ENCODE peak calls at places on chromosome 10, in six cellular contexts. One of them, this sample, is unnamed. For H3K36me3 and H3K4me1, the result is how much of the 10 kb centered on the place peaks cover.

GRCh38 chr10:106387063-106387462 is 777.4 kb downstream of the SORCS1 start:
- DNase-seq in GM23338: no peak
- DNase-seq in endodermal cell: no peak
- DNase-seq in left ventricle myocardium inferior: no peak
- DNase-seq in stomach: no peak
- DNase-seq in Karpas-422: no peak
- DNase-seq in this sample: no peak

GRCh38 chr10:3095373-3096139 is 28.2 kb downstream of the PFKP start:
- DNase-seq in GM23338: no peak
- DNase-seq in endodermal cell: no peak
- DNase-seq in left ventricle myocardium inferior: no peak
- DNase-seq in stomach: no peak
- DNase-seq in Karpas-422: no peak
- DNase-seq in this sample: no peak

GRCh38 chr10:26318672-26319071 is 102.1 kb downstream of the GAD2 start:
- DNase-seq in GM23338: no peak
- DNase-seq in endodermal cell: no peak
- DNase-seq in left ventricle myocardium inferior: no peak
- DNase-seq in stomach: peak
- DNase-seq in Karpas-422: no peak
- DNase-seq in this sample: no peak

GRCh38 chr10:75596930-75597629 is 165.7 kb downstream of the LRMDA start:
- DNase-seq in GM23338: no peak
- DNase-seq in endodermal cell: no peak
- DNase-seq in left ventricle myocardium inferior: no peak
- DNase-seq in stomach: no peak
- DNase-seq in Karpas-422: no peak
- DNase-seq in this sample: no peak

GRCh38 chr10:5254488-5254887 is 57.9 kb downstream of the AKR1C4 start:
- DNase-seq in GM23338: no peak
- DNase-seq in endodermal cell: no peak
- DNase-seq in left ventricle myocardium inferior: no peak
- DNase-seq in stomach: no peak
- DNase-seq in Karpas-422: no peak
- DNase-seq in this sample: no peak

GRCh38 chr10:99364125-99364524 is 35.0 kb downstream of the CNNM1 start:
- DNase-seq in GM23338: no peak
- DNase-seq in endodermal cell: no peak
- DNase-seq in left ventricle myocardium inferior: no peak
- DNase-seq in stomach: no peak
- DNase-seq in Karpas-422: no peak
- DNase-seq in this sample: no peak

GRCh38 chr10:99431190-99431549 is 746 bp upstream of the GOT1 start:
- DNase-seq in GM23338: peak
- DNase-seq in endodermal cell: no peak
- DNase-seq in left ventricle myocardium inferior: peak
- DNase-seq in stomach: peak
- DNase-seq in Karpas-422: peak
- DNase-seq in this sample: no peak

GRCh38 chr10:69899727-69900595 is 98.3 kb downstream of the COL13A1 start:
- DNase-seq in GM23338: peak
- DNase-seq in endodermal cell: peak
- DNase-seq in left ventricle myocardium inferior: no peak
- DNase-seq in stomach: no peak
- DNase-seq in Karpas-422: no peak
- DNase-seq in this sample: no peak

GRCh38 chr10:55630491-55631056 is 730.5 kb downstream of the ZWINT start:
- DNase-seq in GM23338: peak
- DNase-seq in endodermal cell: peak
- DNase-seq in left ventricle myocardium inferior: no peak
- DNase-seq in stomach: no peak
- DNase-seq in Karpas-422: no peak
- DNase-seq in this sample: no peak

GRCh38 chr10:50540069-50540825 is 83.5 kb downstream of the SGMS1 start:
- DNase-seq in GM23338: no peak
- DNase-seq in endodermal cell: no peak
- DNase-seq in left ventricle myocardium inferior: no peak
- DNase-seq in stomach: no peak
- DNase-seq in Karpas-422: no peak
- DNase-seq in this sample: no peak

GRCh38 chr10:28734940-28735759 is 57.8 kb downstream of the BAMBI start:
- DNase-seq in GM23338: no peak
- DNase-seq in endodermal cell: peak
- DNase-seq in left ventricle myocardium inferior: no peak
- DNase-seq in stomach: no peak
- DNase-seq in Karpas-422: no peak
- DNase-seq in this sample: no peak

GRCh38 chr10:48496831-48497792 is 107.8 kb downstream of the ARHGAP22 start:
- DNase-seq in GM23338: no peak
- DNase-seq in endodermal cell: no peak
- DNase-seq in left ventricle myocardium inferior: no peak
- DNase-seq in stomach: peak
- DNase-seq in Karpas-422: no peak
- DNase-seq in this sample: no peak

GRCh38 chr10:31929986-31930675 is 1.5 kb upstream of the ARHGAP12 start:
- DNase-seq in GM23338: no peak
- DNase-seq in endodermal cell: peak
- DNase-seq in left ventricle myocardium inferior: no peak
- DNase-seq in stomach: no peak
- DNase-seq in Karpas-422: peak
- DNase-seq in this sample: peak

GRCh38 chr10:50362547-50363125 is 111.3 kb upstream of the ASAH2 start:
- DNase-seq in GM23338: no peak
- DNase-seq in endodermal cell: no peak
- DNase-seq in left ventricle myocardium inferior: no peak
- DNase-seq in stomach: no peak
- DNase-seq in Karpas-422: peak
- DNase-seq in this sample: no peak

GRCh38 chr10:18620856-18621255 is 30.5 kb downstream of the NSUN6 start:
- DNase-seq in GM23338: no peak
- DNase-seq in endodermal cell: no peak
- DNase-seq in left ventricle myocardium inferior: no peak
- DNase-seq in stomach: no peak
- DNase-seq in Karpas-422: no peak
- DNase-seq in this sample: no peak

GRCh38 chr10:132434405-132435005 is 37.5 kb downstream of the PWWP2B start:
- DNase-seq in GM23338: no peak
- DNase-seq in endodermal cell: no peak
- DNase-seq in left ventricle myocardium inferior: peak
- DNase-seq in stomach: no peak
- DNase-seq in Karpas-422: no peak
- DNase-seq in this sample: no peak

GRCh38 chr10:48882881-48883280 is 56.8 kb downstream of the LRRC18 start:
- DNase-seq in GM23338: no peak
- DNase-seq in endodermal cell: no peak
- DNase-seq in left ventricle myocardium inferior: no peak
- DNase-seq in stomach: no peak
- DNase-seq in Karpas-422: no peak
- DNase-seq in this sample: no peak

DNA sequence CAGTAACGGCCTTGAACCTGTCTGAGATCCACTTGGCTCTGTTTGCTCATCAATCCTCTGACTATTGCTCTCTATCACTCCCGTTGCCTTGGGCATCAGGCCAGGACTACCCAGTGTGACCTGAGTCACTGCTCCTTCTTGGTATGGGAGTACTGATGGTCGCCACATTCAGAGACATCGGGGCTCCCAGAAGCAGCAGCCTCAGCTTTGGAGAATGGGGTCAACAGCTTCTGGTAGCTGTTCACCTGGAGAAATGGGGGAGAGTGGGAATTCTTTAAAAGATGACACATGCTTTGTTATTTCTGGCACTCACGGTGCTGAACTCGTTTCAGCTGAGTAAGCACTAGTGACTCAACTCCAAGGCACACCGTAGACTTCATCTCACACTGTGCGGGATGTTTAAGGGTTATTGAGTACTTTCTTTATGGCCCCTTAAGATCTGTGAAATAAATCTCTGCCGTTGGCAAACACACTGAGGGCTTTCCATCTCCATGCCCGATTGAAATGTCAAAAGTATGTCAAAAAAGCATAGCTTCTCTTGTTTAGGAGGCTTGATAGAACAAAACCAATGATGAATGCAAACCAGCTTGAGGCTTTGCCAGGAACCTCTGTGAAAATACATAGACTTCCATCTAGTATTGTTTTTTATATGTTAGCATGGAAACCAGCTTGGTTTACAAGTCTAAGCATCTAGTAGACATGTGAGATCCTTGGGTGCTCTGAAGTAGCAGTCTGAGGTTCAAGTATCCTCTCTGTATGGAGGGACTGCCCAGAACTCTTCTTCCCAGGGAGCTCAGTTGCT is 333.1 kb downstream of the CXCL12 start:
- DNase-seq in GM23338: no peak
- DNase-seq in endodermal cell: no peak
- DNase-seq in left ventricle myocardium inferior: no peak
- DNase-seq in stomach: no peak
- DNase-seq in Karpas-422: no peak
- DNase-seq in this sample: no peak
- H3K4me3 ChIP-seq in GM23338: no peak
- H3K4me3 ChIP-seq in endodermal cell: no peak
- H3K4me3 ChIP-seq in left ventricle myocardium inferior: no peak
- H3K4me3 ChIP-seq in stomach: no peak
- H3K4me3 ChIP-seq in Karpas-422: no peak
- H3K4me3 ChIP-seq in this sample: no peak

GRCh38 chr10:95606922-95607321 is 45.8 kb upstream of the SORBS1 start:
- DNase-seq in GM23338: no peak
- DNase-seq in endodermal cell: no peak
- DNase-seq in left ventricle myocardium inferior: no peak
- DNase-seq in stomach: no peak
- DNase-seq in Karpas-422: no peak
- DNase-seq in this sample: no peak

GRCh38 chr10:95613330-95613729 is 43.2 kb downstream of the ALDH18A1 start:
- DNase-seq in GM23338: no peak
- DNase-seq in endodermal cell: no peak
- DNase-seq in left ventricle myocardium inferior: no peak
- DNase-seq in stomach: no peak
- DNase-seq in Karpas-422: no peak
- DNase-seq in this sample: no peak

GRCh38 chr10:95605163-95605562 is 44.0 kb upstream of the SORBS1 start:
- DNase-seq in GM23338: no peak
- DNase-seq in endodermal cell: no peak
- DNase-seq in left ventricle myocardium inferior: no peak
- DNase-seq in stomach: no peak
- DNase-seq in Karpas-422: no peak
- DNase-seq in this sample: no peak

DNA sequence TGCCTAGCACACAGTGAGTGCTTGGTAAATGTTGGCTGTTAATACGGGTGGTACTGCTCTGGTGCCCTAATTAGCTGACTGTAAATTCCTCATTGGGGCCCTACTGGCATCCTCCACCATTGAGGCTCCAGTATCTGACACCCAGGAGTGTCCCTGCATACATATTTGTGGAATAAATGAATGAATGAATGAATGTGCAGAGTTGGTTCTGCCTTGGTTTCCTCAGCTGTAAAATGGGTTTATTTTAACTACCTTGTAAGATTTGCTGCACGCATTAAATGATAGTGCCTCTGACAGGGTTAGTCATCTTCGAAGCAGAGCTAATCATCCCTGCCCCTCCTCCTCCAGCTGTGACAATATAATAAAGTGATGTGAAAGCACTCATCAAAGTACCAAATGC is 45.8 kb downstream of the ALDH18A1 start:
- DNase-seq in GM23338: no peak
- DNase-seq in endodermal cell: no peak
- DNase-seq in left ventricle myocardium inferior: no peak
- DNase-seq in stomach: no peak
- DNase-seq in Karpas-422: no peak
- DNase-seq in this sample: no peak
- H3K36me3 ChIP-seq in GM23338: half or more
- H3K36me3 ChIP-seq in endodermal cell: half or more
- H3K36me3 ChIP-seq in left ventricle myocardium inferior: half or more
- H3K36me3 ChIP-seq in stomach: half or more
- H3K36me3 ChIP-seq in Karpas-422: under half
- H3K36me3 ChIP-seq in this sample: half or more

GRCh38 chr10:34698248-34698831 is 116.8 kb downstream of the PARD3 start:
- DNase-seq in GM23338: no peak
- DNase-seq in endodermal cell: peak
- DNase-seq in left ventricle myocardium inferior: no peak
- DNase-seq in stomach: no peak
- DNase-seq in Karpas-422: no peak
- DNase-seq in this sample: no peak
- H3K4me1 ChIP-seq in GM23338: under half
- H3K4me1 ChIP-seq in endodermal cell: under half
- H3K4me1 ChIP-seq in left ventricle myocardium inferior: half or more
- H3K4me1 ChIP-seq in stomach: half or more
- H3K4me1 ChIP-seq in Karpas-422: under half
- H3K4me1 ChIP-seq in this sample: under half

GRCh38 chr10:11224321-11224720 is 206.6 kb downstream of the CELF2 start:
- DNase-seq in GM23338: no peak
- DNase-seq in endodermal cell: no peak
- DNase-seq in left ventricle myocardium inferior: no peak
- DNase-seq in stomach: no peak
- DNase-seq in Karpas-422: no peak
- DNase-seq in this sample: no peak
- H3K4me3 ChIP-seq in GM23338: no peak
- H3K4me3 ChIP-seq in endodermal cell: no peak
- H3K4me3 ChIP-seq in left ventricle myocardium inferior: peak
- H3K4me3 ChIP-seq in stomach: no peak
- H3K4me3 ChIP-seq in Karpas-422: no peak
- H3K4me3 ChIP-seq in this sample: no peak

GRCh38 chr10:109821672-109822071 is 101.6 kb downstream of the XPNPEP1 start:
- DNase-seq in GM23338: no peak
- DNase-seq in endodermal cell: no peak
- DNase-seq in left ventricle myocardium inferior: no peak
- DNase-seq in stomach: no peak
- DNase-seq in Karpas-422: no peak
- DNase-seq in this sample: no peak

GRCh38 chr10:109823196-109823595 is 100.1 kb downstream of the XPNPEP1 start:
- DNase-seq in GM23338: no peak
- DNase-seq in endodermal cell: no peak
- DNase-seq in left ventricle myocardium inferior: no peak
- DNase-seq in stomach: no peak
- DNase-seq in Karpas-422: no peak
- DNase-seq in this sample: no peak

GRCh38 chr10:109819807-109820206 is 103.5 kb downstream of the XPNPEP1 start:
- DNase-seq in GM23338: no peak
- DNase-seq in endodermal cell: no peak
- DNase-seq in left ventricle myocardium inferior: no peak
- DNase-seq in stomach: no peak
- DNase-seq in Karpas-422: no peak
- DNase-seq in this sample: no peak

GRCh38 chr10:109820620-109821405 is 102.5 kb downstream of the XPNPEP1 start:
- DNase-seq in GM23338: no peak
- DNase-seq in endodermal cell: no peak
- DNase-seq in left ventricle myocardium inferior: no peak
- DNase-seq in stomach: no peak
- DNase-seq in Karpas-422: no peak
- DNase-seq in this sample: no peak

DNA sequence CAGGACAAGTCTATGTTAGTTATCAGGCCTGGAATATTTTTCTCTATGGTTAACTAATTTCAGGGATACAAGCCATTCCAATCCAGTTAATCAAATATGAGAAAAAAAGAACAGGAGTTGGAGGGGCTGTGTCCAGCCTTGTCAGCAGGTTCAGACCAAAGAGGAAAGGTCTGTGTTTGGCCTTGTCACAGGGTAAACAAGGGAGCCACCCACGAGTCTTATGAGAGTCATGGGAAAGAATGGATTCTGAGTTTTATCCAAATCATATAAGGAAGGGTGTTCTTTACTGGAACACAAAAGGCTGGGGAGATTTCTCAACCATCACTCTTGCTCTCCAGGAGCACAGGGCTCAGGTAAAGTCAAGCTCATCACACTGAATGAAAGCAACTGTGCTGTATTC is 99.1 kb downstream of the XPNPEP1 start:
- DNase-seq in GM23338: no peak
- DNase-seq in endodermal cell: no peak
- DNase-seq in left ventricle myocardium inferior: no peak
- DNase-seq in stomach: no peak
- DNase-seq in Karpas-422: no peak
- DNase-seq in this sample: no peak
- H3K36me3 ChIP-seq in GM23338: under half
- H3K36me3 ChIP-seq in endodermal cell: under half
- H3K36me3 ChIP-seq in left ventricle myocardium inferior: under half
- H3K36me3 ChIP-seq in stomach: under half
- H3K36me3 ChIP-seq in Karpas-422: under half
- H3K36me3 ChIP-seq in this sample: under half